ENCODE peak calls at places on chromosomes 7 and 10, in seven cellular contexts. M, C, S, B, Q, Z and U are unnamed samples.
A peak's percentile ranks its signal among the peaks of the same experiment; 100 is the strongest.

GRCh38 chr10:30816144-30816811 is 186.7 kb upstream of the LYZL2 start:
- DNase-seq in M (no peak), C (no peak), S (no peak), B (no peak), Q (no peak), Z (no peak), U (no peak)

GRCh38 chr10:14184841-14185500 is 145.8 kb downstream of the FRMD4A start:
- DNase-seq in M (peak; percentile 52), C (peak; percentile 84), S (no peak), B (no peak), Q (peak; percentile 32), Z (no peak), U (no peak)

GRCh38 chr7:117322741-117323584 is at the start of gene WNT2:
- DNase-seq in M (peak; percentile 62), C (no peak), S (no peak), B (peak; percentile 39), Q (peak; percentile 22), Z (no peak), U (no peak)

GRCh38 chr7:123784263-123784662 is 35.5 kb upstream of the WASL start:
- DNase-seq in M (peak; percentile 65), C (no peak), S (no peak), B (no peak), Q (no peak), Z (no peak), U (no peak)

GRCh38 chr10:133334495-133335237 is 2.0 kb downstream of the CALY start:
- DNase-seq in M (no peak), C (no peak), S (no peak), B (peak; percentile 70), Q (no peak), Z (no peak), U (peak; percentile 78)

GRCh38 chr10:69464801-69465401 is 13.6 kb downstream of the TSPAN15 start:
- DNase-seq in M (no peak), C (no peak), S (no peak), B (no peak), Q (no peak), Z (no peak), U (peak; percentile 73)

GRCh38 chr7:134671670-134672069 is 25.0 kb downstream of the BPGM start:
- DNase-seq in M (peak; percentile 42), C (no peak), S (no peak), B (no peak), Q (no peak), Z (no peak), U (no peak)

GRCh38 chr7:149317986-149318672 is 56.1 kb downstream of the ZNF783 start:
- DNase-seq in M (no peak), C (no peak), S (no peak), B (no peak), Q (no peak), Z (no peak), U (no peak)

GRCh38 chr7:67843001-67843400 is 846.4 kb downstream of the TYW1 start:
- DNase-seq in M (no peak), C (no peak), S (no peak), B (no peak), Q (no peak), Z (no peak), U (no peak)

GRCh38 chr10:6778992-6779701 is 199.1 kb upstream of the PRKCQ start:
- DNase-seq in M (peak; percentile 96), C (no peak), S (peak; percentile 91), B (no peak), Q (peak; percentile 99), Z (no peak), U (peak; percentile 75)
- H3K4me3 ChIP-seq in M (no peak overlapping the region), C (no peak overlapping the region), S (peak overlapping the region; percentile 15), B (no peak overlapping the region), Q (no peak overlapping the region), Z (no peak overlapping the region), U (no peak overlapping the region)

GRCh38 chr7:74372060-74372408 is 81.7 kb upstream of the GTF2IRD1 start:
- DNase-seq in M (no peak), C (no peak), S (no peak), B (no peak), Q (no peak), Z (no peak), U (peak; percentile 18)

GRCh38 chr7:74371381-74372059 is 82.2 kb upstream of the GTF2IRD1 start:
- DNase-seq in M (peak; percentile 24), C (peak; percentile 85), S (peak; percentile 7), B (no peak), Q (no peak), Z (peak; percentile 75), U (peak; percentile 59)

GRCh38 chr7:74375726-74376220 is 77.9 kb upstream of the GTF2IRD1 start:
- DNase-seq in M (no peak), C (no peak), S (no peak), B (peak; percentile 32), Q (no peak), Z (no peak), U (no peak)

GRCh38 chr7:74373536-74373935 is 80.2 kb upstream of the GTF2IRD1 start:
- DNase-seq in M (no peak), C (no peak), S (no peak), B (no peak), Q (no peak), Z (no peak), U (peak; percentile 32)

GRCh38 chr7:74372511-74373111 is 81.1 kb upstream of the GTF2IRD1 start:
- DNase-seq in M (peak; percentile 63), C (no peak), S (no peak), B (no peak), Q (no peak), Z (no peak), U (peak; percentile 88)
- H3K9ac ChIP-seq in M (no peak overlapping the region), C (no peak overlapping the region), S (no peak overlapping the region), B (no peak overlapping the region), Q (no peak overlapping the region), Z (no peak overlapping the region), U (no peak overlapping the region)

DNA sequence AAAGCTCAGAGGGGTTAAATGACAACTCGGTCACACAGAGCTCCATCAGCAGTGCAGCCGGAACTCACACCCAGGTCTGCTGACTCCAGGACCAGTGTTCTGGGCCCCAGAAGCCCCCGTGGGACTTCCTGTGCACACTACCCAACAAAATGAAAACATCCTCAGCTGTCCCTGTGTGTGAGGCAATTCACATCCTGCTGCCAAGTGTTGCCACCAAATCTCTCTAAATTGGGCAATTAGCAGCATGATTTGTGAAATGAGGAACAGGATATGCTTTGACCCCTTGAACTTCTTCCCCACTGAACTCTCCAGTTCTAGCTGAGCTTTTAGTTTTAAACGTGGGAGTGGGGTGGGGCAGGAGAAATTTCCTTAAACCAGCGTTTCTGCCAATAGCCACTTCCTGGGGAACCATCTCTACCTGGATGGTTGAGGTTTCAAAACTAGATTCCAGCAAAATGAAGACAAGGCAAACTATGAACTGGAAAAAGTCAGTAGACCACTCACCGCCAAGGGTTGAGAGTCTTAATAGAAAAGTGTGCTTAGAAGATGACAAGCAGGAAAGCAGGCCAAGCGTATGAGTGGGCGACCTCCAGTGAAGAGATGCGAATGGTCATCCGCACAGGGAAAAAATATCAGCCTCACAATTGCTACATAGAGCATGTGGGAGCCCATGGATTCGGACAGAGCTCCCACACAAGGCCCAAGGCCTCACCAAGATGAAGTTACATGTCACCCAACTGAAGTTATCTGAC is 51.9 kb upstream of the CHST15 start:
- DNase-seq in M (peak; percentile 82), C (no peak), S (no peak), B (no peak), Q (no peak), Z (peak; percentile 39), U (peak; percentile 86)
- H3K27ac ChIP-seq in M (no peak overlapping the region), C (no peak overlapping the region), S (no peak overlapping the region), B (no peak overlapping the region), Q (no peak overlapping the region), Z (no peak overlapping the region), U (no peak overlapping the region)

DNA sequence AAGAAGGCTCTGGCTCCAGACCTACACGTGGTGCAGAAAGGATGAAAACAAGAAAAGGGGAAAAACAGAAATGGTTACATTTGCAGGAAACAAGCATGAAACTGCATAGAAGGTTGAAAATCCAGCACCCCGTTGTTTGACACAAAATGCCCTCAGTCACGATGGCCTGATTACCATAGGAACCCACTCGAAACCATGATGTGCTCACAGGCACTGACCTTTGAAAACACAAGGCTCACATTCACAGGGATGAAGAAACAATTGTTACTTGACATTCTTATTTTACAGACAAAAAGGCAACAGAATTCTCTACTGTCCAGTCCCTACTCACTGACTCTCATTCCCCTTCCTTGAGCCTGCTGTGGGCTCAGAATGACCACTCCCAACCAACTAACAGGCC is 131.4 kb upstream of the PDLIM1 start:
- DNase-seq in M (no peak), C (no peak), S (no peak), B (no peak), Q (no peak), Z (no peak), U (no peak)
- H3K4me3 ChIP-seq in M (no peak overlapping the region), C (no peak overlapping the region), S (no peak overlapping the region), B (no peak overlapping the region), Q (no peak overlapping the region), Z (no peak overlapping the region), U (no peak overlapping the region)

DNA sequence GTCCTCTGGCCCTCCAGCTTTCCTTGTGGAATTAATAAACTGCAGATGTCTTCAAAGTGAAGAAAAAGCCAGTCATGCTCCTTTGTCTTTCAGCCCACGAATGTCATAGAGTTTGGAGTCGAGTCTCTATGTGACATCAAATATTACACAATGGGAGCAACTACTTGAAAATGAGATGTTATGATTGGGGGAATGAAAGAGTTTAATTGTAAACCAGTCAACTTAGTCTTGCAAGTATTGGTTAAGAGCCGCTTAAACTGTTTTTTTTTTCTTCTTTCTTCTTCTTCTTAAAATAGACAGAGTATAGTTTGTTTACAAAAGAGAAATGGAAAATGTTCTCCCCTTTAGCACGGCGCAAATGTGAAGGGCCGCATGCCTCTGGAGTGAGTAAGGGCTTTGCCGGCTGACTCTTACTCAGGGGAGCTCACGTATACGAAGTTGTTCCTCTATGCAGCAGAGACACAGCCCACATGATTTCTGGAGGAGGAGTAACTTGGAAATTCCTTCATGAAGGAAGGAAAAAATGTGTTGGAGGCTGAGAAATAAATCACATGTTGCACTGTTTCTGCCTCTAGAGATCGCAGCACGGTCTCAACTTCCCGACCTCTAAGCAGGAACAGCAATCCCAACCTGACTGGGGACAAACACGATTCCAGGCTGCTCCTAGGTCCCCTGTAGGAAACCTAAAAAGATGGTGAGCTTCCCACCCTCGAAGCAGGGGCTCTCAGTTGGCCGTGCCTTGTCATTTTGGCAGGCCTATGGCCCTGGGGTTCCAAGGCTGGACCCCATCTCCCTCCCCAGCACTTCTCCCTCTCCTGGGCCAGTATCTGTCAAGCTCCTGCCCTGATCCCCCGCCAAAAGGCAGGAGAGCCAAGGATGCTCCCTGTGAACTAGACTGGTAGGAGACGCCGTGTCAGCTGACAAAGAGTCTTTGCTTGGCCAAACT is 44.9 kb downstream of the MYOF start:
- DNase-seq in M (peak; percentile 99), C (no peak), S (peak; percentile 86), B (no peak), Q (peak; percentile 99), Z (no peak), U (peak; percentile 92)
- H3K9ac ChIP-seq in M (peak overlapping the region; percentile 74), C (no peak overlapping the region), S (peak overlapping the region; percentile 76), B (peak overlapping the region; percentile 94), Q (peak overlapping the region; percentile 72), Z (no peak overlapping the region), U (peak overlapping the region; percentile 26)

GRCh38 chr10:5585517-5586222 is 60.9 kb downstream of the CALML3 start:
- DNase-seq in M (no peak), C (no peak), S (no peak), B (no peak), Q (no peak), Z (no peak), U (no peak)
- H3K27ac ChIP-seq in M (no peak overlapping the region), C (no peak overlapping the region), S (no peak overlapping the region), B (no peak overlapping the region), Q (no peak overlapping the region), Z (no peak overlapping the region), U (no peak overlapping the region)

GRCh38 chr7:44216019-44216418 is 15.2 kb downstream of the YKT6 start:
- DNase-seq in M (no peak), C (no peak), S (no peak), B (peak; percentile 32), Q (no peak), Z (no peak), U (peak; percentile 31)
- H3K4me3 ChIP-seq in M (no peak overlapping the region), C (no peak overlapping the region), S (no peak overlapping the region), B (no peak overlapping the region), Q (no peak overlapping the region), Z (no peak overlapping the region), U (no peak overlapping the region)

GRCh38 chr10:77532068-77532467 is 105.5 kb downstream of the KCNMA1 start:
- DNase-seq in M (peak; percentile 66), C (no peak), S (no peak), B (no peak), Q (peak; percentile 90), Z (no peak), U (no peak)
- H3K9ac ChIP-seq in M (no peak overlapping the region), C (no peak overlapping the region), S (peak overlapping the region; percentile 51), B (peak overlapping the region; percentile 15), Q (no peak overlapping the region), Z (no peak overlapping the region), U (no peak overlapping the region)